ENCODE peak calls at places on chromosomes 6 and 20, in five cellular contexts. One of them, this sample, is unnamed. For H3K4me1, the result is how much of the 10 kb centered on the place peaks cover.

GRCh38 chr6:147285087-147285855 is 81.1 kb downstream of the STXBP5 start:
- DNase-seq in esophagus squamous epithelium: no peak
- DNase-seq in body of pancreas: no peak
- DNase-seq in adrenal gland: no peak
- DNase-seq in tibial nerve: no peak
- DNase-seq in this sample: no peak

GRCh38 chr20:38001173-38001875 is 31.9 kb downstream of the TTI1 start:
- DNase-seq in adrenal gland: no peak
- DNase-seq in body of pancreas: no peak
- DNase-seq in esophagus squamous epithelium: no peak
- DNase-seq in tibial nerve: no peak
- DNase-seq in this sample: no peak

GRCh38 chr6:35213161-35213823 is 464 bp upstream of the SCUBE3 start:
- DNase-seq in adrenal gland: no peak
- DNase-seq in tibial nerve: no peak
- DNase-seq in esophagus squamous epithelium: no peak
- DNase-seq in body of pancreas: no peak
- DNase-seq in this sample: no peak

GRCh38 chr20:49979030-49979832 is 3.5 kb upstream of the SNAI1 start:
- DNase-seq in adrenal gland: no peak
- DNase-seq in esophagus squamous epithelium: no peak
- DNase-seq in tibial nerve: no peak
- DNase-seq in body of pancreas: no peak
- DNase-seq in this sample: peak

GRCh38 chr6:118780728-118781127 is 113.2 kb upstream of the ASF1A start:
- DNase-seq in adrenal gland: no peak
- DNase-seq in tibial nerve: no peak
- DNase-seq in body of pancreas: no peak
- DNase-seq in esophagus squamous epithelium: no peak
- DNase-seq in this sample: no peak

GRCh38 chr6:24933868-24934401 is 1.8 kb downstream of the RIPOR2 start:
- DNase-seq in esophagus squamous epithelium: no peak
- DNase-seq in body of pancreas: no peak
- DNase-seq in adrenal gland: no peak
- DNase-seq in tibial nerve: no peak
- DNase-seq in this sample: peak

GRCh38 chr20:46307999-46308257 is 370 bp downstream of the CDH22 start:
- DNase-seq in body of pancreas: no peak
- DNase-seq in tibial nerve: no peak
- DNase-seq in esophagus squamous epithelium: no peak
- DNase-seq in adrenal gland: no peak
- DNase-seq in this sample: no peak

GRCh38 chr20:21681219-21681931 is 24.1 kb upstream of the PAX1 start:
- DNase-seq in adrenal gland: no peak
- DNase-seq in esophagus squamous epithelium: no peak
- DNase-seq in body of pancreas: no peak
- DNase-seq in tibial nerve: peak
- DNase-seq in this sample: no peak

GRCh38 chr6:42200035-42200434 is 5.3 kb upstream of the GUCA1B start:
- DNase-seq in body of pancreas: no peak
- DNase-seq in tibial nerve: no peak
- DNase-seq in adrenal gland: no peak
- DNase-seq in esophagus squamous epithelium: no peak
- DNase-seq in this sample: no peak

GRCh38 chr20:24798930-24799705 is 150.0 kb upstream of the CST7 start:
- DNase-seq in esophagus squamous epithelium: no peak
- DNase-seq in adrenal gland: no peak
- DNase-seq in body of pancreas: no peak
- DNase-seq in tibial nerve: no peak
- DNase-seq in this sample: no peak

GRCh38 chr6:41596096-41596685 is 42.1 kb upstream of the MDFI start:
- DNase-seq in tibial nerve: no peak
- DNase-seq in adrenal gland: no peak
- DNase-seq in body of pancreas: no peak
- DNase-seq in esophagus squamous epithelium: no peak
- DNase-seq in this sample: no peak

GRCh38 chr6:55621244-55621643 is 42.3 kb upstream of the HMGCLL1 start:
- DNase-seq in body of pancreas: no peak
- DNase-seq in adrenal gland: no peak
- DNase-seq in esophagus squamous epithelium: no peak
- DNase-seq in tibial nerve: no peak
- DNase-seq in this sample: no peak

GRCh38 chr6:47358440-47359225 is 48.9 kb upstream of the TNFRSF21 start:
- DNase-seq in body of pancreas: no peak
- DNase-seq in esophagus squamous epithelium: no peak
- DNase-seq in tibial nerve: no peak
- DNase-seq in adrenal gland: no peak
- DNase-seq in this sample: no peak

GRCh38 chr6:34709386-34709785 is 12.8 kb upstream of the ILRUN start:
- DNase-seq in tibial nerve: no peak
- DNase-seq in body of pancreas: peak
- DNase-seq in esophagus squamous epithelium: no peak
- DNase-seq in adrenal gland: peak
- DNase-seq in this sample: peak

GRCh38 chr20:25325073-25325472 is 65.6 kb downstream of the ABHD12 start:
- DNase-seq in adrenal gland: no peak
- DNase-seq in esophagus squamous epithelium: no peak
- DNase-seq in tibial nerve: no peak
- DNase-seq in body of pancreas: no peak
- DNase-seq in this sample: no peak

GRCh38 chr6:89597988-89598387 is 40.6 kb downstream of the LYRM2 start:
- DNase-seq in esophagus squamous epithelium: no peak
- DNase-seq in tibial nerve: peak
- DNase-seq in body of pancreas: peak
- DNase-seq in adrenal gland: no peak
- DNase-seq in this sample: no peak

GRCh38 chr20:38387953-38388352 is 41.7 kb downstream of the LBP start:
- DNase-seq in esophagus squamous epithelium: no peak
- DNase-seq in tibial nerve: no peak
- DNase-seq in adrenal gland: no peak
- DNase-seq in body of pancreas: no peak
- DNase-seq in this sample: no peak

GRCh38 chr6:146628350-146628749 is 29.6 kb downstream of the ADGB start:
- DNase-seq in tibial nerve: no peak
- DNase-seq in adrenal gland: no peak
- DNase-seq in esophagus squamous epithelium: no peak
- DNase-seq in body of pancreas: no peak
- DNase-seq in this sample: no peak

GRCh38 chr6:106688177-106688951 is 59.0 kb downstream of the QRSL1 start:
- DNase-seq in tibial nerve: no peak
- DNase-seq in body of pancreas: peak
- DNase-seq in esophagus squamous epithelium: no peak
- DNase-seq in adrenal gland: no peak
- DNase-seq in this sample: no peak
- TF ChIP-seq CTCF in tibial nerve: no peak
- TF ChIP-seq CTCF in body of pancreas: peak
- TF ChIP-seq CTCF in esophagus squamous epithelium: peak
- TF ChIP-seq CTCF in adrenal gland: no peak
- TF ChIP-seq CTCF in this sample: no peak

GRCh38 chr20:57431539-57431835 is 40.3 kb downstream of the RBM38 start:
- DNase-seq in esophagus squamous epithelium: no peak
- DNase-seq in tibial nerve: no peak
- DNase-seq in adrenal gland: no peak
- DNase-seq in body of pancreas: no peak
- DNase-seq in this sample: no peak
- H3K4me1 ChIP-seq in esophagus squamous epithelium: under half
- H3K4me1 ChIP-seq in tibial nerve: under half
- H3K4me1 ChIP-seq in adrenal gland: under half
- H3K4me1 ChIP-seq in body of pancreas: under half
- H3K4me1 ChIP-seq in this sample: under half

GRCh38 chr6:150537893-150538292 is 61.8 kb upstream of the PLEKHG1 start:
- DNase-seq in tibial nerve: peak
- DNase-seq in esophagus squamous epithelium: no peak
- DNase-seq in body of pancreas: peak
- DNase-seq in adrenal gland: no peak
- DNase-seq in this sample: no peak
- TF ChIP-seq POLR2A in tibial nerve: no peak
- TF ChIP-seq POLR2A in esophagus squamous epithelium: no peak
- TF ChIP-seq POLR2A in body of pancreas: no peak
- TF ChIP-seq POLR2A in adrenal gland: no peak
- TF ChIP-seq POLR2A in this sample: no peak

GRCh38 chr20:6122873-6123649 is at the start of gene FERMT1:
- DNase-seq in body of pancreas: peak
- DNase-seq in esophagus squamous epithelium: no peak
- DNase-seq in adrenal gland: peak
- DNase-seq in tibial nerve: no peak
- DNase-seq in this sample: peak
- TF ChIP-seq CTCF in body of pancreas: peak
- TF ChIP-seq CTCF in esophagus squamous epithelium: no peak
- TF ChIP-seq CTCF in adrenal gland: no peak
- TF ChIP-seq CTCF in tibial nerve: peak
- TF ChIP-seq CTCF in this sample: no peak

DNA sequence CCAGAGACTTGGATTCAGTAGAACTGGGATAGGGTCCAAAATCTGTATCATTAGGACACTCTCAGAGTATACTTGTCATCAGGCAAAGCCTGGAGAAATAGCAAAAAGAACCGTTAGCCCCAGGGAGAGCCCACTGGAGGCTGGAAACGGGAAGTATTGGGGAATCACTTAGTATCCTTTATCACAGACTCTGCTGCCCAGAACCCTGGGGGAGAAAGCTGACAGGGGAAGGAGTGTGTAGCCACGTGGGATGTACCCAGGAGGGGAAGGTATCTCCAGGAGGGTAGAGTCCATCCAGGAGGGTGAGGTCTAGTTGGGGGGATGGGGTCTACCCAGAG is 107.2 kb downstream of the LY86 start:
- DNase-seq in adrenal gland: no peak
- DNase-seq in body of pancreas: no peak
- DNase-seq in esophagus squamous epithelium: no peak
- DNase-seq in tibial nerve: no peak
- DNase-seq in this sample: no peak
- H3K4me1 ChIP-seq in adrenal gland: under half
- H3K4me1 ChIP-seq in body of pancreas: under half
- H3K4me1 ChIP-seq in esophagus squamous epithelium: half or more
- H3K4me1 ChIP-seq in tibial nerve: under half
- H3K4me1 ChIP-seq in this sample: under half

GRCh38 chr20:53183181-53183580 is 211.0 kb downstream of the TSHZ2 start:
- DNase-seq in body of pancreas: no peak
- DNase-seq in adrenal gland: no peak
- DNase-seq in esophagus squamous epithelium: no peak
- DNase-seq in tibial nerve: no peak
- DNase-seq in this sample: no peak

GRCh38 chr20:53187402-53187801 is 215.2 kb downstream of the TSHZ2 start:
- DNase-seq in esophagus squamous epithelium: no peak
- DNase-seq in body of pancreas: no peak
- DNase-seq in adrenal gland: no peak
- DNase-seq in tibial nerve: no peak
- DNase-seq in this sample: no peak

GRCh38 chr20:53190225-53190624 is 218.1 kb downstream of the TSHZ2 start:
- DNase-seq in adrenal gland: no peak
- DNase-seq in body of pancreas: no peak
- DNase-seq in tibial nerve: no peak
- DNase-seq in esophagus squamous epithelium: no peak
- DNase-seq in this sample: no peak

GRCh38 chr20:53181866-53182376 is 209.8 kb downstream of the TSHZ2 start:
- DNase-seq in esophagus squamous epithelium: no peak
- DNase-seq in tibial nerve: no peak
- DNase-seq in body of pancreas: no peak
- DNase-seq in adrenal gland: no peak
- DNase-seq in this sample: no peak

GRCh38 chr20:53186630-53187029 is 214.5 kb downstream of the TSHZ2 start:
- DNase-seq in esophagus squamous epithelium: no peak
- DNase-seq in adrenal gland: no peak
- DNase-seq in body of pancreas: no peak
- DNase-seq in tibial nerve: no peak
- DNase-seq in this sample: no peak
- TF ChIP-seq POLR2A in esophagus squamous epithelium: no peak
- TF ChIP-seq POLR2A in adrenal gland: no peak
- TF ChIP-seq POLR2A in body of pancreas: no peak
- TF ChIP-seq POLR2A in tibial nerve: no peak
- TF ChIP-seq POLR2A in this sample: no peak

DNA sequence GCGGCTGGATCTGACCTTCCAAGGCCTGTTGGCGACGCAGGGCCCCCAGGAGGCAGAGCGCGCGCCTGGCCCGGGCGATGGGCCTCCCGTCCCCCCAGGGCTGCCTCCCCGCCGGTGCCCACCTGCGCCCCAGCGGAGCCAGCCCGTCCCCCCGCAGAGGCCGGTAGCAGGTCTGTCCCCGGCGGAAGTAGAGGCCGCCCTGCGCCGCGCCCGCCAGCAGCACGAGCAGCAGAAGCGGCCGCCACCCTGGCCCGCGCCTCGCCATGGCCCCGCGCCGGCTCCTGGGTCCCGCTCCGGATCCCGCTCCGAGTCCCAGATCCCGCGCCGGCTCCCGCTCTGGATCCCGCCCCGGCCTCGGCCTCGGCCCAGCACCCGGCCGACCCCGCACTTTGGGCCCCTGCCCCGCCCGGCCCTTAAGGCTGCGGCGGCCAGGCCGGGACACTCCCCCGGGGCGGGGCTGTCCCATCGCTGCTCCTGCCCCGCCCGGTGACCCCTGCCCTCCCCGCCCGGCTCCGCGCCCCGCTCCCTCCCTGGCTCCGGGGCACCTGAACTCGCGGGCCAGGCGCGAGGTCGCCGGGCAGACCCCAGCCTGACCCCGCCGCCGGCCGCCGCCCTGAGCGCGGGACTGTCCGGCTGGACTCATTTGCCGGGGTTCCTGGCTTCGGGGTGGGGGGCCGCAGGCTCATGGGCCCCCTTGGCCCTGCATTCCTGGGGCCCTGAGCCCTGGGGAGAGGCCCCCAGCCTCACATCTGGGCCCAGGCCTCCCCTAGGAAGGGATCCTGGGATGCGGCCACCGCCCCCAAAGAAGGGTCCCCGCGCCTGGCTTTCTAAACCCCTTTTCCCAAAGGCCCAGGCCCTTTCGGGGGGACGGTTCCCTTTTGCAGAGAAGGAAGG is at the start of gene CTSZ:
- DNase-seq in body of pancreas: peak
- DNase-seq in adrenal gland: no peak
- DNase-seq in tibial nerve: no peak
- DNase-seq in esophagus squamous epithelium: no peak
- DNase-seq in this sample: peak
- TF ChIP-seq CTCF in body of pancreas: no peak
- TF ChIP-seq CTCF in adrenal gland: no peak
- TF ChIP-seq CTCF in tibial nerve: no peak
- TF ChIP-seq CTCF in esophagus squamous epithelium: no peak
- TF ChIP-seq CTCF in this sample: no peak

DNA sequence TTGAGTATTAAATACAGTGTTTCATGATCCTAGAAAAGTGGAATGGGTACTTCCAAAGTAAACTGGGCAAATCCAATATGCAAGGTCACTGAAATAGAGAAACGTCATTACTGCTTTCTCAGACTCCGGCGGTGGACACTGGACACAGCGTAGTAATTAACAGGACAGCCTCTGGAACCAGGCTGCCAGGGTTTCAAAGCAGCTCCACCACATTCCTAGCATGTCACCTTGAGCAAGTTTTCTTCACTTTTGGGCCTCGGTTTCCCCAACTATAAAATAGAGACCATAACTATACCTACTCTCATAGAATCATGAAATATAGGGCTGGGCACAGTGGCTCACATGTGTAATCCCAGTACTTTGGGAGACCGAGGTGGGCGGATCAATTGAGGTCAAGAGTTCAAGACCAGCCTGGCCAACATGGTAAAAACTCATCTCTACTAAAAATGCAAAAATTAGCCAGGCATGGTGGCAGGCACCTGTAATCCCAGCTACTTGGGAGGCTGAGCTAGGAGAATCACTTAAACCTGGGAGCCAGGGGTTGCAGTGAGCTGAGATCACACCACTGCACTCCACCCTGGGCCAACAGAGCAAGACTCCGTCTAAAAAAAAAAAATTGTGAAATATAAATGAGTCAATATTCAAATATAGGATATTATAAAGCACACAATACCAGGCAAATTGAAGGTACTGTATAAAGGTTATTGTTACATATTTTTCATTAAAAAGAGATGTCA is 24.9 kb downstream of the ARHGAP18 start:
- DNase-seq in adrenal gland: no peak
- DNase-seq in body of pancreas: peak
- DNase-seq in tibial nerve: no peak
- DNase-seq in esophagus squamous epithelium: no peak
- DNase-seq in this sample: no peak
- H3K4me1 ChIP-seq in adrenal gland: under half
- H3K4me1 ChIP-seq in body of pancreas: half or more
- H3K4me1 ChIP-seq in tibial nerve: under half
- H3K4me1 ChIP-seq in esophagus squamous epithelium: under half
- H3K4me1 ChIP-seq in this sample: under half